ENCODE peak calls at places on chromosomes 12 and 14, in four cellular contexts. S, P, N and X are unnamed samples.

GRCh38 chr12:120399531-120399930 is 30.6 kb upstream of the MSI1 start:
- DNase-seq in S (no peak), P (no peak), N (peak), X (peak)

GRCh38 chr12:72295744-72296143 is 23.6 kb downstream of the TRHDE start:
- DNase-seq in S (no peak), P (no peak), N (peak), X (no peak)

GRCh38 chr12:5746917-5747316 is 198.1 kb downstream of the ANO2 start:
- DNase-seq in S (no peak), P (no peak), N (no peak), X (no peak)

GRCh38 chr14:50741571-50741970 is 73.5 kb upstream of the SAV1 start:
- DNase-seq in S (no peak), P (peak), N (peak), X (peak)

GRCh38 chr12:45727994-45728624 is 1.4 kb upstream of the ARID2 start:
- DNase-seq in S (peak), P (no peak), N (peak), X (no peak)

GRCh38 chr12:45637706-45638105 is 91.8 kb upstream of the ARID2 start:
- DNase-seq in S (no peak), P (no peak), N (peak), X (no peak)

GRCh38 chr14:76640923-76641395 is 120.3 kb upstream of the VASH1 start:
- DNase-seq in S (no peak), P (no peak), N (no peak), X (no peak)

GRCh38 chr12:131047789-131048610 is 94.3 kb downstream of the ADGRD1 start:
- DNase-seq in S (no peak), P (no peak), N (no peak), X (no peak)

GRCh38 chr14:93318927-93319326 is 13.9 kb downstream of the BTBD7 start:
- DNase-seq in S (no peak), P (no peak), N (peak), X (no peak)

GRCh38 chr14:100778078-100778927 is 47.6 kb upstream of the MEG3 start:
- DNase-seq in S (no peak), P (no peak), N (no peak), X (peak)

GRCh38 chr12:25200703-25201102 is 5.7 kb downstream of the ETFRF1 start:
- DNase-seq in S (no peak), P (no peak), N (peak), X (no peak)

GRCh38 chr12:130049666-130050065 is 112.6 kb upstream of the FZD10 start:
- DNase-seq in S (no peak), P (no peak), N (no peak), X (no peak)

GRCh38 chr12:107564946-107565345 is 120.7 kb upstream of the PWP1 start:
- DNase-seq in S (no peak), P (no peak), N (peak), X (peak)

GRCh38 chr12:115132145-115132544 is 448.2 kb upstream of the TBX3 start:
- DNase-seq in S (no peak), P (peak), N (peak), X (no peak)

GRCh38 chr12:110937104-110937641 is 16.8 kb upstream of the MYL2 start:
- DNase-seq in S (no peak), P (peak), N (peak), X (peak)

GRCh38 chr14:85175556-85175955 is 354.4 kb upstream of the FLRT2 start:
- DNase-seq in S (no peak), P (no peak), N (peak), X (no peak)

GRCh38 chr12:120853188-120853587 is 51.0 kb downstream of the SPPL3 start:
- DNase-seq in S (no peak), P (no peak), N (peak), X (no peak)

GRCh38 chr12:38895446-38895845 is 9.9 kb downstream of the CPNE8 start:
- DNase-seq in S (no peak), P (no peak), N (no peak), X (no peak)

GRCh38 chr14:102217987-102218421 is 78.3 kb downstream of the WDR20 start:
- DNase-seq in S (no peak), P (no peak), N (no peak), X (no peak)

GRCh38 chr14:98792171-98792570 is 479.8 kb downstream of the BCL11B start:
- DNase-seq in S (no peak), P (no peak), N (no peak), X (no peak)

GRCh38 chr12:55428844-55429243 is 2.8 kb downstream of the OR6C76 start:
- DNase-seq in S (no peak), P (no peak), N (no peak), X (no peak)

GRCh38 chr12:49673446-49674317 is 33.5 kb downstream of the FMNL3 start:
- DNase-seq in S (peak), P (no peak), N (peak), X (peak)

GRCh38 chr14:28308727-28309126 is 457.9 kb upstream of the FOXG1 start:
- DNase-seq in S (no peak), P (peak), N (peak), X (no peak)

GRCh38 chr14:26870722-26871121 is 272.9 kb upstream of the NOVA1 start:
- DNase-seq in S (no peak), P (no peak), N (no peak), X (no peak)

GRCh38 chr14:102264775-102265174 is 40.2 kb downstream of the MOK start:
- DNase-seq in S (no peak), P (no peak), N (no peak), X (no peak)

GRCh38 chr14:47194051-47194450 is 481.4 kb downstream of the MDGA2 start:
- DNase-seq in S (no peak), P (peak), N (no peak), X (no peak)